ENCODE peak calls at places on chromosomes 11 and 22, in ten cellular contexts. Z, W, N, B, C, L, D, I, F and Q are unnamed samples.
A peak's percentile ranks its signal among the peaks of the same experiment; 100 is the strongest.

GRCh38 chr11:27124514-27125264 is 84.1 kb downstream of the BBOX1 start:
- DNase-seq in I (peak; percentile 55), L (no peak), C (no peak), D (no peak), Z (no peak), B (no peak), W (no peak), F (peak; percentile 69), N (no peak), Q (peak; percentile 13)

GRCh38 chr11:33375688-33376311 is 118.6 kb downstream of the HIPK3 start:
- DNase-seq in L (no peak), I (peak; percentile 35), N (no peak), Z (no peak), F (peak; percentile 41), W (no peak), C (no peak), D (no peak), B (no peak), Q (no peak)

GRCh38 chr11:87173185-87174039 is 135.7 kb downstream of the TMEM135 start:
- DNase-seq in B (no peak), D (no peak), F (peak; percentile 72), Z (no peak), C (no peak), L (no peak), N (peak; percentile 83), W (peak; percentile 56), I (peak; percentile 78), Q (peak; percentile 75)

GRCh38 chr11:12901874-12902481 is 107.1 kb upstream of the RASSF10 start:
- DNase-seq in I (no peak), W (no peak), C (no peak), N (no peak), F (peak; percentile 57), Z (no peak), L (no peak), B (no peak), D (no peak), Q (no peak)

GRCh38 chr22:35567794-35568193 is 27.2 kb downstream of the RASD2 start:
- DNase-seq in Z (no peak), L (no peak), D (no peak), N (no peak), C (no peak), W (no peak), F (no peak), I (no peak), B (no peak), Q (no peak)

GRCh38 chr11:7657306-7658025 is 15.8 kb downstream of the CYB5R2 start:
- DNase-seq in B (no peak), L (peak; percentile 38), F (peak; percentile 76), W (peak; percentile 28), Z (no peak), N (peak; percentile 53), I (peak; percentile 25), D (peak; percentile 64), C (peak; percentile 76), Q (no peak)

GRCh38 chr11:128582496-128583366 is 4.6 kb downstream of the ETS1 start:
- DNase-seq in N (peak; percentile 89), W (no peak), C (no peak), B (no peak), F (peak; percentile 97), Z (no peak), D (no peak), L (no peak), I (peak; percentile 95), Q (no peak)

GRCh38 chr11:78742430-78742829 is 167.8 kb upstream of the NARS2 start:
- DNase-seq in N (no peak), F (no peak), B (no peak), I (peak; percentile 35), L (no peak), W (no peak), Z (peak; percentile 14), D (peak; percentile 87), C (no peak), Q (peak; percentile 82)

GRCh38 chr11:73743045-73743444 is 17.8 kb downstream of the RAB6A start:
- DNase-seq in Z (no peak), I (no peak), L (no peak), N (no peak), C (no peak), W (no peak), B (no peak), D (no peak), F (no peak), Q (no peak)

GRCh38 chr22:45131749-45132148 is 32.0 kb upstream of the NUP50 start:
- DNase-seq in C (no peak), W (no peak), D (peak; percentile 24), I (no peak), F (no peak), L (no peak), N (no peak), Z (no peak), B (no peak), Q (no peak)

GRCh38 chr11:68431984-68432600 is 28.5 kb upstream of the PPP6R3 start:
- DNase-seq in W (no peak), N (no peak), I (no peak), C (no peak), Z (no peak), B (no peak), D (no peak), L (no peak), F (no peak), Q (no peak)

GRCh38 chr11:93559681-93560080 is 16.5 kb upstream of the SMCO4 start:
- DNase-seq in B (no peak), Z (no peak), I (no peak), C (no peak), W (no peak), N (no peak), F (no peak), L (no peak), D (no peak), Q (no peak)

GRCh38 chr11:92222701-92223100 is 1.9 kb upstream of the FAT3 start:
- DNase-seq in I (no peak), L (no peak), D (no peak), Z (no peak), C (no peak), N (no peak), F (no peak), W (no peak), B (no peak), Q (no peak)

GRCh38 chr11:134313821-134314607 is 17.8 kb upstream of the GLB1L2 start:
- DNase-seq in C (no peak), I (no peak), F (no peak), D (no peak), Z (no peak), L (no peak), B (no peak), N (no peak), W (no peak), Q (no peak)

GRCh38 chr22:46050916-46051614 is 74.1 kb upstream of the WNT7B start:
- DNase-seq in I (no peak), L (no peak), C (peak; percentile 38), B (no peak), F (no peak), N (no peak), D (peak; percentile 7), W (no peak), Z (no peak), Q (no peak)

GRCh38 chr11:70871881-70872280 is 380.5 kb downstream of the SHANK2 start:
- DNase-seq in C (no peak), L (no peak), D (peak; percentile 18), W (no peak), N (no peak), I (no peak), F (no peak), Z (no peak), B (no peak), Q (no peak)

GRCh38 chr22:39396156-39396796 is 3.3 kb upstream of the TAB1 start:
- DNase-seq in B (no peak), Z (no peak), F (no peak), D (no peak), W (no peak), L (no peak), C (no peak), N (peak; percentile 21), I (no peak), Q (no peak)

GRCh38 chr11:115056514-115056913 is 378.2 kb downstream of the NXPE2 start:
- DNase-seq in I (no peak), L (no peak), Z (no peak), N (no peak), C (no peak), F (no peak), W (no peak), D (no peak), B (no peak), Q (no peak)
- H3K4me3 ChIP-seq in I (no peak overlapping the region), L (no peak overlapping the region), Z (no peak overlapping the region), N (no peak overlapping the region), C (no peak overlapping the region), F (no peak overlapping the region), W (no peak overlapping the region), D (no peak overlapping the region), B (no peak overlapping the region), Q (no peak overlapping the region)

GRCh38 chr11:774873-775592 is 2.3 kb downstream of the GATD1 start:
- DNase-seq in C (no peak), Z (no peak), N (peak; percentile 51), I (peak; percentile 39), B (no peak), D (no peak), L (no peak), F (peak; percentile 55), W (no peak), Q (no peak)
- TF ChIP-seq CTCF in C (no peak), Z (no peak), N (no peak), I (no peak), B (no peak), D (no peak), L (no peak), F (no peak), W (peak; percentile 5), Q (no peak)

GRCh38 chr11:65556470-65557279 is 1.5 kb downstream of the LTBP3 start:
- DNase-seq in W (no peak), N (no peak), B (no peak), F (no peak), L (no peak), I (no peak), Z (no peak), C (no peak), D (no peak), Q (no peak)
- H3K4me3 ChIP-seq in W (peak overlapping the region; percentile 64), N (peak overlapping the region; percentile 77), B (peak overlapping the region; percentile 59), F (peak overlapping the region; percentile 61), L (peak overlapping the region; percentile 41), I (peak overlapping the region; percentile 72), Z (peak overlapping the region; percentile 80), C (peak overlapping the region; percentile 67), D (peak overlapping the region; percentile 58), Q (peak overlapping the region; percentile 49)

GRCh38 chr11:123166095-123166559 is 28.9 kb downstream of the CLMP start:
- DNase-seq in Z (no peak), L (peak; percentile 18), W (no peak), C (no peak), I (peak; percentile 77), F (peak; percentile 61), B (no peak), D (peak; percentile 58), N (no peak), Q (no peak)

GRCh38 chr11:123170929-123171328 is 24.1 kb downstream of the CLMP start:
- DNase-seq in B (no peak), F (no peak), N (no peak), D (no peak), W (no peak), Z (no peak), I (no peak), L (no peak), C (no peak), Q (no peak)

GRCh38 chr11:123169821-123170220 is 25.2 kb downstream of the CLMP start:
- DNase-seq in B (no peak), L (no peak), F (no peak), W (no peak), N (no peak), I (no peak), Z (no peak), C (no peak), D (no peak), Q (no peak)

GRCh38 chr11:123168236-123168635 is 26.8 kb downstream of the CLMP start:
- DNase-seq in W (no peak), B (no peak), N (no peak), I (no peak), Z (no peak), D (no peak), L (no peak), C (no peak), F (no peak), Q (no peak)

GRCh38 chr11:123168955-123169484 is 26.0 kb downstream of the CLMP start:
- DNase-seq in D (no peak), F (no peak), N (no peak), L (no peak), B (no peak), W (no peak), Z (no peak), C (no peak), I (peak; percentile 55), Q (no peak)
- TF ChIP-seq CTCF in D (no peak), F (no peak), N (no peak), L (no peak), B (no peak), W (no peak), Z (no peak), C (no peak), I (no peak), Q (no peak)